ENCODE peak calls at places on chromosomes 4 and X, in six cellular contexts. One of them, this sample, is unnamed.
A peak's percentile ranks its signal among the peaks of the same experiment; 100 is the strongest.

GRCh38 chr4:102091656-102092055 is 253.6 kb downstream of the SLC39A8 start:
- DNase-seq in heart right ventricle: no peak
- DNase-seq in upper lobe of right lung: no peak
- DNase-seq in pancreas: no peak
- DNase-seq in stomach: no peak
- DNase-seq in upper lobe of left lung: no peak
- DNase-seq in this sample: no peak

GRCh38 chr4:94472056-94472826 is 20.5 kb downstream of the PDLIM5 start:
- DNase-seq in heart right ventricle: no peak
- DNase-seq in upper lobe of right lung: no peak
- DNase-seq in pancreas: no peak
- DNase-seq in stomach: no peak
- DNase-seq in upper lobe of left lung: no peak
- DNase-seq in this sample: no peak

GRCh38 chrX:152642931-152643525 is 5.3 kb downstream of the GABRQ start:
- DNase-seq in heart right ventricle: no peak
- DNase-seq in upper lobe of right lung: no peak
- DNase-seq in pancreas: no peak
- DNase-seq in stomach: no peak
- DNase-seq in upper lobe of left lung: no peak
- DNase-seq in this sample: no peak

GRCh38 chr4:167587361-167587760 is 353.1 kb upstream of the SPOCK3 start:
- DNase-seq in heart right ventricle: no peak
- DNase-seq in upper lobe of right lung: no peak
- DNase-seq in pancreas: no peak
- DNase-seq in stomach: no peak
- DNase-seq in upper lobe of left lung: no peak
- DNase-seq in this sample: no peak

GRCh38 chr4:70838972-70839536 is 636 bp downstream of the GRSF1 start:
- DNase-seq in heart right ventricle: peak; percentile 66
- DNase-seq in upper lobe of right lung: peak; percentile 89
- DNase-seq in pancreas: peak; percentile 58
- DNase-seq in stomach: peak; percentile 67
- DNase-seq in upper lobe of left lung: peak; percentile 72
- DNase-seq in this sample: peak; percentile 61

GRCh38 chr4:64230709-64231310 is 178.4 kb downstream of the TECRL start:
- DNase-seq in heart right ventricle: no peak
- DNase-seq in upper lobe of right lung: no peak
- DNase-seq in pancreas: no peak
- DNase-seq in stomach: no peak
- DNase-seq in upper lobe of left lung: no peak
- DNase-seq in this sample: no peak

GRCh38 chrX:119041175-119041574 is 31.6 kb upstream of the CT47C1 start:
- DNase-seq in heart right ventricle: no peak
- DNase-seq in upper lobe of right lung: no peak
- DNase-seq in pancreas: peak; percentile 43
- DNase-seq in stomach: peak; percentile 40
- DNase-seq in upper lobe of left lung: peak; percentile 68
- DNase-seq in this sample: no peak

GRCh38 chrX:53072418-53073114 is 9.6 kb upstream of the TSPYL2 start:
- DNase-seq in heart right ventricle: no peak
- DNase-seq in upper lobe of right lung: no peak
- DNase-seq in pancreas: no peak
- DNase-seq in stomach: no peak
- DNase-seq in upper lobe of left lung: no peak
- DNase-seq in this sample: no peak

GRCh38 chrX:6678313-6678712 is 143.4 kb upstream of the VCX3A start:
- DNase-seq in heart right ventricle: no peak
- DNase-seq in upper lobe of right lung: no peak
- DNase-seq in pancreas: no peak
- DNase-seq in stomach: peak; percentile 27
- DNase-seq in upper lobe of left lung: no peak
- DNase-seq in this sample: no peak

GRCh38 chrX:155643240-155643639 is 30.5 kb upstream of the TMLHE start:
- DNase-seq in heart right ventricle: no peak
- DNase-seq in upper lobe of right lung: no peak
- DNase-seq in pancreas: no peak
- DNase-seq in stomach: no peak
- DNase-seq in upper lobe of left lung: no peak
- DNase-seq in this sample: no peak

GRCh38 chrX:150360331-150360730 is 2.8 kb upstream of the MAMLD1 start:
- DNase-seq in heart right ventricle: no peak
- DNase-seq in upper lobe of right lung: no peak
- DNase-seq in pancreas: no peak
- DNase-seq in stomach: no peak
- DNase-seq in upper lobe of left lung: no peak
- DNase-seq in this sample: no peak

GRCh38 chr4:133621628-133622027 is 472.5 kb downstream of the PCDH10 start:
- DNase-seq in heart right ventricle: no peak
- DNase-seq in upper lobe of right lung: no peak
- DNase-seq in pancreas: no peak
- DNase-seq in stomach: no peak
- DNase-seq in upper lobe of left lung: no peak
- DNase-seq in this sample: no peak

GRCh38 chrX:40108959-40109287 is 11.2 kb upstream of the BCOR start:
- DNase-seq in heart right ventricle: peak; percentile 84
- DNase-seq in upper lobe of right lung: peak; percentile 89
- DNase-seq in pancreas: peak; percentile 80
- DNase-seq in stomach: peak; percentile 82
- DNase-seq in upper lobe of left lung: peak; percentile 80
- DNase-seq in this sample: no peak

GRCh38 chrX:9677098-9677739 is 88.4 kb downstream of the GPR143 start:
- DNase-seq in heart right ventricle: peak; percentile 16
- DNase-seq in upper lobe of right lung: no peak
- DNase-seq in pancreas: no peak
- DNase-seq in stomach: peak; percentile 37
- DNase-seq in upper lobe of left lung: no peak
- DNase-seq in this sample: no peak

GRCh38 chrX:45755719-45756118 is 555.0 kb upstream of the DIPK2B start:
- DNase-seq in heart right ventricle: no peak
- DNase-seq in upper lobe of right lung: no peak
- DNase-seq in pancreas: no peak
- DNase-seq in stomach: no peak
- DNase-seq in upper lobe of left lung: no peak
- DNase-seq in this sample: no peak

GRCh38 chrX:45758319-45758718 is 557.6 kb upstream of the DIPK2B start:
- DNase-seq in heart right ventricle: no peak
- DNase-seq in upper lobe of right lung: no peak
- DNase-seq in pancreas: no peak
- DNase-seq in stomach: no peak
- DNase-seq in upper lobe of left lung: peak; percentile 39
- DNase-seq in this sample: no peak

GRCh38 chrX:45758738-45759397 is 558.2 kb upstream of the DIPK2B start:
- DNase-seq in heart right ventricle: no peak
- DNase-seq in upper lobe of right lung: no peak
- DNase-seq in pancreas: no peak
- DNase-seq in stomach: no peak
- DNase-seq in upper lobe of left lung: no peak
- DNase-seq in this sample: no peak

GRCh38 chrX:45757272-45757671 is 556.6 kb upstream of the DIPK2B start:
- DNase-seq in heart right ventricle: no peak
- DNase-seq in upper lobe of right lung: no peak
- DNase-seq in pancreas: no peak
- DNase-seq in stomach: no peak
- DNase-seq in upper lobe of left lung: no peak
- DNase-seq in this sample: no peak

GRCh38 chrX:45756562-45756961 is 555.9 kb upstream of the DIPK2B start:
- DNase-seq in heart right ventricle: no peak
- DNase-seq in upper lobe of right lung: no peak
- DNase-seq in pancreas: no peak
- DNase-seq in stomach: no peak
- DNase-seq in upper lobe of left lung: no peak
- DNase-seq in this sample: no peak
- H3K4me1 ChIP-seq in heart right ventricle: peaks cover 13% of the 10 kb centered on the region
- H3K4me1 ChIP-seq in upper lobe of right lung: peaks cover 36% of the 10 kb centered on the region
- H3K4me1 ChIP-seq in pancreas: no peaks in the 10 kb centered on the region
- H3K4me1 ChIP-seq in stomach: peaks cover 11% of the 10 kb centered on the region
- H3K4me1 ChIP-seq in upper lobe of left lung: peaks cover 11% of the 10 kb centered on the region
- H3K4me1 ChIP-seq in this sample: no peaks in the 10 kb centered on the region

DNA sequence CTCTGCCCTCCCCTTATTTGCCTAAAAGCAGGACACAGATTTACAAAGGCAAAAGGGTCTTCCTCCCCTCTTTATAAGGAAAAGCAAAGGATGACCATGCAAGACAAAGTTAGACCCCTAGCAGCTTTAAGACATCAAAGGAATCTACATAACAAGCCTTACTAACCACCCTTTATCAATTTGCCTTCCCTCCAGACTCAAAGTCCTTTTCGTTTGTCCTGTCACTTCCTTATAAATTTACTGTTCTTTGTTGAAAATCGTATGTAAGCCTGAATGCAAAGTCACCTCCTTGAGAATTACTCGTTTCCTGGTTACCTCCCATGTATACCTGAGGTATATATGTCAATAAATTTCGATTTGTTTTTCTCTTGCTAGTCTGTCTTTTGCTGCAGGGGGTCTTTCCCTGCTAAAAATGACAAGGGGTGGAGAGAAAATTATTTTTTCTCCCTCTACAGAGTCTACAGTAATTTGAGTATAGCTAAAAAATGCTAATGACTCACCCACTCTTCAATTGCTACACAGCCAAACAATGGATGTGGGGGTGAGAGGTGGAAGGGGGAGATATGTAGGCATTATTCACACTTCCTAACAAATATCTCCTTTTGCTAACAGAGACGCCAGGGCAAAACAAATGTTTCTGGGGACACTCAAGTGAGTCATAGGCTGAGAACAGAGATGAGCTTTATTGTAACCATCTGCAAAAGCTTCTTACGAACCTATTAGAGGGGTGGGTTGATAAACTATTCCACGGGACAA is 13.2 kb downstream of the SCD5 start:
- DNase-seq in heart right ventricle: no peak
- DNase-seq in upper lobe of right lung: no peak
- DNase-seq in pancreas: no peak
- DNase-seq in stomach: no peak
- DNase-seq in upper lobe of left lung: no peak
- DNase-seq in this sample: no peak
- H3K27me3 ChIP-seq in heart right ventricle: no peaks in the 10 kb centered on the region
- H3K27me3 ChIP-seq in upper lobe of right lung: no peaks in the 10 kb centered on the region
- H3K27me3 ChIP-seq in pancreas: no peaks in the 10 kb centered on the region
- H3K27me3 ChIP-seq in stomach: no peaks in the 10 kb centered on the region
- H3K27me3 ChIP-seq in upper lobe of left lung: no peaks in the 10 kb centered on the region
- H3K27me3 ChIP-seq in this sample: no peaks in the 10 kb centered on the region

GRCh38 chr4:1973218-1973617 is 35.6 kb downstream of the NELFA start:
- DNase-seq in heart right ventricle: no peak
- DNase-seq in upper lobe of right lung: peak; percentile 49
- DNase-seq in pancreas: no peak
- DNase-seq in stomach: no peak
- DNase-seq in upper lobe of left lung: no peak
- DNase-seq in this sample: no peak
- H3K36me3 ChIP-seq in heart right ventricle: peaks cover 100% of the 10 kb centered on the region
- H3K36me3 ChIP-seq in upper lobe of right lung: peaks cover 19% of the 10 kb centered on the region
- H3K36me3 ChIP-seq in pancreas: no peaks in the 10 kb centered on the region
- H3K36me3 ChIP-seq in stomach: peaks cover 30% of the 10 kb centered on the region
- H3K36me3 ChIP-seq in upper lobe of left lung: peaks cover 4% of the 10 kb centered on the region
- H3K36me3 ChIP-seq in this sample: peaks cover 4% of the 10 kb centered on the region

DNA sequence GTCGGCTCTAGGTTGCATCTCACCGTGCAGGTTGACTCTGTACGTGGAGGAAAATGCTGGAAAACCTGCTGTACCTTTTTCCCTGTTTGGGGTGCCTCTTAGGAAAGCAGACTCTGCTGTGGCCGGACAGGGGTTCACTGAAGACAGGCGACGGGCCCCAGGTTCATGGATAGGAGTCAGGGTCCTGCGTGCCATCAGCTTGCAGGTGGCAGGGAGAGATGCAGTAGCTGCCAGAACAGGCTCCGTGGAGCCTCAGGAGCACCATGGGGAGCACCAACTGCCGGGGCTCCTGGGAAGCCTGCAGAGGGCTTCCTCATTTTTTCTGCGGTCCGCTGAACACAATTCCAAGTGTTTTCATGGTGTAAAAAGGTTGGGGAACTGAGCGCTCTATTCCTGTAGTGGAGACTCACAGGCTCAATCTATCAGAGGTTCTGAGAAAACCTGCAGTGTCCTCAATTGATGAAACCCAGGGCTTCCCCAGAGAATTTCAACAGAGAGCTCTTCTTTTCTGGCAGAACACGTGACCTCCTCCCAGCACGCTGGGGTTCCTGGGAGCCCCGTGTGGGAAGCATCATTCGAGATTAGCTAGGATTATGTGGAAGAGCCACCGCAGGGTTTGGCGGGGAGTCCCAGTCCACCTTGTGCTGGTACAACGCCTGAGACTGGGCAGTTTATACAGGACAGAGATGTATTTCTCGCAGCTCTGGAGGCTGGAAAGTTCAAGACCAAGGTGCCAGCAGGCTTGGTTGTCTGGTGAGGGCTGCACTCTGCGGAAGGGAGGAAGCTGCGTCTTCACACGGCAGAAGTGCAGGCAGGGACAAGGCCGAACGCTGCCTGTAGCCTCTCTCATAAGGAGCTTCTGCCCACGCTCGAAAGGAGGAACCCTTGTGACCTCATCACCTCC is 1.6 kb downstream of the HTRA3 start:
- DNase-seq in heart right ventricle: peak; percentile 12
- DNase-seq in upper lobe of right lung: no peak
- DNase-seq in pancreas: no peak
- DNase-seq in stomach: no peak
- DNase-seq in upper lobe of left lung: no peak
- DNase-seq in this sample: no peak
- H3K4me1 ChIP-seq in heart right ventricle: peaks cover 59% of the 10 kb centered on the region
- H3K4me1 ChIP-seq in upper lobe of right lung: peaks cover 34% of the 10 kb centered on the region
- H3K4me1 ChIP-seq in pancreas: no peaks in the 10 kb centered on the region
- H3K4me1 ChIP-seq in stomach: peaks cover 84% of the 10 kb centered on the region
- H3K4me1 ChIP-seq in upper lobe of left lung: peaks cover 34% of the 10 kb centered on the region
- H3K4me1 ChIP-seq in this sample: peaks cover 5% of the 10 kb centered on the region

GRCh38 chrX:68902706-68903105 is 73.9 kb downstream of the EFNB1 start:
- DNase-seq in heart right ventricle: no peak
- DNase-seq in upper lobe of right lung: no peak
- DNase-seq in pancreas: no peak
- DNase-seq in stomach: no peak
- DNase-seq in upper lobe of left lung: no peak
- DNase-seq in this sample: no peak
- H3K27me3 ChIP-seq in heart right ventricle: no peaks in the 10 kb centered on the region
- H3K27me3 ChIP-seq in upper lobe of right lung: no peaks in the 10 kb centered on the region
- H3K27me3 ChIP-seq in pancreas: no peaks in the 10 kb centered on the region
- H3K27me3 ChIP-seq in stomach: no peaks in the 10 kb centered on the region
- H3K27me3 ChIP-seq in upper lobe of left lung: no peaks in the 10 kb centered on the region
- H3K27me3 ChIP-seq in this sample: no peaks in the 10 kb centered on the region

GRCh38 chrX:130174937-130175336 is 3.2 kb downstream of the RAB33A start:
- DNase-seq in heart right ventricle: no peak
- DNase-seq in upper lobe of right lung: no peak
- DNase-seq in pancreas: no peak
- DNase-seq in stomach: no peak
- DNase-seq in upper lobe of left lung: no peak
- DNase-seq in this sample: no peak
- H3K36me3 ChIP-seq in heart right ventricle: no peaks in the 10 kb centered on the region
- H3K36me3 ChIP-seq in upper lobe of right lung: no peaks in the 10 kb centered on the region
- H3K36me3 ChIP-seq in pancreas: no peaks in the 10 kb centered on the region
- H3K36me3 ChIP-seq in stomach: no peaks in the 10 kb centered on the region
- H3K36me3 ChIP-seq in upper lobe of left lung: no peaks in the 10 kb centered on the region
- H3K36me3 ChIP-seq in this sample: no peaks in the 10 kb centered on the region

GRCh38 chrX:48590203-48591103 is 6.8 kb upstream of the WDR13 start:
- DNase-seq in heart right ventricle: no peak
- DNase-seq in upper lobe of right lung: no peak
- DNase-seq in pancreas: no peak
- DNase-seq in stomach: no peak
- DNase-seq in upper lobe of left lung: no peak
- DNase-seq in this sample: no peak
- H3K4me1 ChIP-seq in heart right ventricle: no peaks in the 10 kb centered on the region
- H3K4me1 ChIP-seq in upper lobe of right lung: no peaks in the 10 kb centered on the region
- H3K4me1 ChIP-seq in pancreas: no peaks in the 10 kb centered on the region
- H3K4me1 ChIP-seq in stomach: no peaks in the 10 kb centered on the region
- H3K4me1 ChIP-seq in upper lobe of left lung: peaks cover 13% of the 10 kb centered on the region
- H3K4me1 ChIP-seq in this sample: no peaks in the 10 kb centered on the region

GRCh38 chrX:69067841-69068240 is 97.4 kb downstream of the PJA1 start:
- DNase-seq in heart right ventricle: no peak
- DNase-seq in upper lobe of right lung: no peak
- DNase-seq in pancreas: no peak
- DNase-seq in stomach: peak; percentile 3
- DNase-seq in upper lobe of left lung: peak; percentile 12
- DNase-seq in this sample: no peak
- H3K27me3 ChIP-seq in heart right ventricle: no peaks in the 10 kb centered on the region
- H3K27me3 ChIP-seq in upper lobe of right lung: no peaks in the 10 kb centered on the region
- H3K27me3 ChIP-seq in pancreas: no peaks in the 10 kb centered on the region
- H3K27me3 ChIP-seq in stomach: peaks cover 22% of the 10 kb centered on the region
- H3K27me3 ChIP-seq in upper lobe of left lung: no peaks in the 10 kb centered on the region
- H3K27me3 ChIP-seq in this sample: no peaks in the 10 kb centered on the region

This sample was measured in Caco-2.